ENCODE peak calls at places on chromosomes 16 and 17, in seven cellular contexts. W, K, N, B, O, S and I are unnamed samples.
A peak's percentile ranks its signal among the peaks of the same experiment; 100 is the strongest.

GRCh38 chr16:1959269-1960039 is at the start of gene NDUFB10:
- DNase-seq in N (peak; percentile 91), K (peak; percentile 92), B (peak; percentile 88), O (peak; percentile 96), W (peak; percentile 96), S (peak; percentile 90), I (no peak)

GRCh38 chr17:13484020-13484419 is 117.7 kb downstream of the HS3ST3A1 start:
- DNase-seq in O (no peak), B (no peak), K (no peak), S (no peak), N (no peak), W (no peak), I (no peak)

GRCh38 chr17:81301195-81302144 is 6.4 kb upstream of the SLC38A10 start:
- DNase-seq in N (no peak), O (no peak), W (no peak), B (no peak), S (no peak), K (no peak), I (no peak)

GRCh38 chr16:19389246-19389645 is 28.4 kb upstream of the TMC5 start:
- DNase-seq in N (peak; percentile 64), W (peak; percentile 83), S (peak; percentile 70), B (peak; percentile 19), K (peak; percentile 89), O (no peak), I (no peak)

GRCh38 chr16:12458591-12459400 is 344.9 kb downstream of the CPPED1 start:
- DNase-seq in O (no peak), B (no peak), K (no peak), W (no peak), S (no peak), N (no peak), I (no peak)

GRCh38 chr17:73099504-73099903 is 7.0 kb upstream of the SLC39A11 start:
- DNase-seq in W (no peak), S (no peak), O (no peak), K (no peak), N (no peak), B (no peak), I (no peak)

GRCh38 chr17:62064791-62065563 is at the start of gene MED13:
- DNase-seq in B (peak; percentile 60), N (peak; percentile 72), O (peak; percentile 79), K (peak; percentile 64), W (peak; percentile 64), S (peak; percentile 57), I (no peak)

GRCh38 chr16:29815032-29815721 is 775 bp upstream of the PAGR1 start:
- DNase-seq in B (no peak), N (no peak), K (peak; percentile 71), S (no peak), W (no peak), O (peak; percentile 79), I (no peak)

GRCh38 chr17:29151567-29151966 is 28.6 kb downstream of the MYO18A start:
- DNase-seq in N (no peak), B (no peak), K (no peak), S (no peak), O (no peak), W (no peak), I (no peak)

GRCh38 chr17:6244253-6244652 is 174.1 kb downstream of the WSCD1 start:
- DNase-seq in W (no peak), K (no peak), O (no peak), S (no peak), B (no peak), N (no peak), I (no peak)

GRCh38 chr16:1705688-1706385 is at the start of gene MAPK8IP3:
- DNase-seq in W (peak; percentile 92), B (peak; percentile 95), N (peak; percentile 95), S (peak; percentile 92), O (peak; percentile 95), K (peak; percentile 88), I (peak; percentile 37)

GRCh38 chr16:11162571-11163268 is 93.3 kb downstream of the SOCS1 start:
- DNase-seq in N (no peak), B (no peak), S (no peak), W (no peak), K (no peak), O (no peak), I (no peak)

GRCh38 chr17:34254146-34254545 is 939 bp upstream of the CCL2 start:
- DNase-seq in W (no peak), N (no peak), O (no peak), K (no peak), B (peak; percentile 70), S (no peak), I (no peak)

GRCh38 chr17:15255713-15256454 is 9.2 kb downstream of the PMP22 start:
- DNase-seq in S (no peak), B (no peak), N (no peak), W (no peak), K (no peak), O (no peak), I (no peak)

GRCh38 chr17:18920911-18921441 is 31.0 kb upstream of the SLC5A10 start:
- DNase-seq in W (no peak), N (no peak), O (no peak), K (no peak), B (peak; percentile 58), S (no peak), I (no peak)

GRCh38 chr17:29251969-29252866 is 5.6 kb downstream of the CRYBA1 start:
- DNase-seq in S (no peak), W (no peak), O (no peak), N (peak; percentile 38), B (peak; percentile 51), K (peak; percentile 70), I (peak; percentile 24)

GRCh38 chr16:88297178-88297720 is 85.5 kb upstream of the ZNF469 start:
- DNase-seq in K (no peak), W (no peak), S (no peak), O (no peak), B (no peak), N (no peak), I (no peak)

GRCh38 chr16:87342504-87342903 is 25.3 kb upstream of the C16orf95 start:
- DNase-seq in B (no peak), O (no peak), S (no peak), N (no peak), W (no peak), K (no peak), I (no peak)

DNA sequence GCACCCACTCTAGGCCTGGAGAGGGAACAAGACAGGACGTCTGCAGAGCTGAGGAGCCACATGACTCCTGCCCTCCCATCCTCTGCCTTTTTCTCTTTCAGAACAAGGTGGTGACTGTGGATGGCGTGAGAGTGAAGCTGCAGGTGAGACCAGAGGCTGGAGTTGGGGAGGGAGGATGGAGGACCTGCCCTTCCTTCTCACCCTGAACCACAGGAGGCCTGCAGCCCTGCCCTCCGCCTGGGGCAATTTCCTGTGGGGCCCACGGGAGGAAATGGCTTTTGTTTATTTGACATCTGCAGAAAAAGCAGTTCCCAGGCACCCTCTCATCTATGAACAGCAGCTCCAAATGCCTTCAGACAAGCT is 5.1 kb downstream of the RAB37 start:
- DNase-seq in W (no peak), B (peak; percentile 37), O (no peak), K (no peak), S (no peak), N (no peak), I (no peak)
- TF ChIP-seq POLR2AphosphoS5 in W (no peak), B (no peak), O (no peak), K (no peak), S (no peak), N (no peak), I (no peak)

GRCh38 chr16:378821-379182 is 3.0 kb downstream of the PGAP6 start:
- DNase-seq in W (no peak), S (no peak), B (no peak), O (no peak), K (no peak), N (no peak), I (no peak)

GRCh38 chr16:379961-380836 is 1.6 kb downstream of the PGAP6 start:
- DNase-seq in K (no peak), B (no peak), O (no peak), W (no peak), S (no peak), N (no peak), I (no peak)

GRCh38 chr16:381788-382717 is at the start of gene PGAP6:
- DNase-seq in S (no peak), B (peak; percentile 26), W (peak; percentile 79), O (peak; percentile 83), N (peak; percentile 93), K (peak; percentile 71), I (no peak)

GRCh38 chr16:379183-379960 is 2.4 kb downstream of the PGAP6 start:
- DNase-seq in N (no peak), K (peak; percentile 88), W (peak; percentile 93), S (peak; percentile 75), B (no peak), O (no peak), I (no peak)

DNA sequence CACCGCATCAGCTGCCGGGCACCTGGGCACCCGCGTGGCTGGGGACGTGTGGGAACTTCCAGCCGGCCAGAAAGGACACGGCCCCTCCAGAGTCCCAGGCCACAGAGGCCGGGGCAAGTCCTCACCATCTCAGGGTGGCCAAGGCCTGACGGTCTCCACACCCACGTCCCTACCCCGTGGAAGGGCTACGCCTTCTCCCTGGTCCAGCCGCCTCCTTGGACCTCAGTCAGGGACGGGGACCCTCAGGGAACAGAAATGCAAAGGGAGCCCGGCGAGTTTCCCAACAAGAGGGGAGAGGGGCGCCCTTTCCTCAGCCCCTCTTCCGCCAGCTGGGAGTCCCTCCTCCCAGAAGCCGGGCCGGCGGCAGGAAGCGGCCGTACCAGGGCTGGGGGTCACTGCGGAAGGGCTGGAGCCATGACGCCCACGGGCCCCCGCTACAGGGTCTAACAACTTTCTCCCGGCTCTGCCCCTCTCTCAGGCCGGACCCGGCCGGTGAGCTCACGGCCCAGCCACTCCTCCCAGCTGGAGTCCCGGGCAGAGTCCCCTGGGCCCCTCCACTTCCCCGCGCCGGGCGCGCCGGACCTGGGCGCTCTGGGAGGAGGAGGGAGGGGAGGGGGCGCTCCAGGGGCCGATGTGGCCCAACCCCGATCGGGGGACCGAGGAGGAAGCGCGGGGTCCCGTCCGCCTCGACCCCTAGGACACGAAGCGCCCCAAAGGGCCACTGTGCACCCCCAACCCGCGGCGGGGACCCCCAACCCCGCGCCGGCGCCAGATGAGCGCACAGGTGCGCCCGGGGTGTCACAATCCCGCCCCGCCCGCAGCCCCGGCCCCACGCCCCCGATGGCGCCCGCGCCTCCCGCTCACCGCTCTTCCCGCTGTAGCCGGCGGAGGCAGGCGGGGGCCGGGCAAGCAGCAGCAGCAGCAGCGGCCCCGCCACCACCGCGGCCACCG is 666 bp downstream of the PGAP6 start:
- DNase-seq in N (peak; percentile 60), B (no peak), W (no peak), K (peak; percentile 59), O (no peak), S (no peak), I (no peak)
- TF ChIP-seq POLR2AphosphoS5 in N (no peak), B (no peak), W (no peak), K (no peak), O (no peak), S (no peak), I (no peak)

DNA sequence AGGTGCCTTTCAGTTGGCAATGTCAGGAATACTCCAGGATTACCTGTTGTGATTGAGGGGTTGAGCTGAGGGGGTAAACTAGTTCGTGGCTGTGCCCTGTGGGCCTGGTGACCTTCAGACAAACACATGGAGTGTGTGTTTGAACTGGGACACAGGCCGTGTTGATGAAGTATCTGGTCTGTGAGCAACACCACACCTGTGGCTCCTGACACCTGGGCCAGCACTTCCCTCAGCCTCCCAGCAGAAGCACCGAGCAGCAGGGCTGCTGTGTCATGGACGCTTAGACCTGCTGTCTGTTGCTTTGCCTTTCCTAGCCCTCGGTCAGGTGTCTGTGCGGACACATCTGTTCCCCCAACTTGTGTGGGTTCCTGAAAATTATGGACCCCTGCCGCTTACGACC is 82.9 kb downstream of the KSR1 start:
- DNase-seq in B (no peak), K (no peak), S (no peak), N (no peak), O (no peak), W (no peak), I (no peak)
- TF ChIP-seq POLR2AphosphoS5 in B (no peak), K (no peak), S (no peak), N (no peak), O (no peak), W (no peak), I (no peak)

GRCh38 chr16:17408955-17409441 is 61.8 kb downstream of the XYLT1 start:
- DNase-seq in N (no peak), B (no peak), S (no peak), W (no peak), O (no peak), K (no peak), I (no peak)
- TF ChIP-seq POLR2AphosphoS5 in N (no peak), B (no peak), S (no peak), W (no peak), O (no peak), K (no peak), I (no peak)